ENCODE peak calls at places on chromosomes 1 and 21, in seven cellular contexts. W, O, A, D, E, V and K are unnamed samples. For H3K4me1, the result is how much of the 10 kb centered on the place peaks cover.

GRCh38 chr21:43304621-43305335 is 122.2 kb downstream of the SIK1 start:
- DNase-seq in V (no peak), E (peak), W (peak), O (no peak), D (no peak), A (no peak), K (no peak)

GRCh38 chr21:33924766-33925100 is 9.1 kb upstream of the ATP5PO start:
- DNase-seq in E (no peak), A (no peak), D (peak), V (no peak), O (no peak), W (no peak), K (no peak)

GRCh38 chr1:53577141-53578100 is 118.2 kb downstream of the DMRTB1 start:
- DNase-seq in E (peak), W (no peak), A (no peak), D (no peak), O (peak), V (no peak), K (no peak)

GRCh38 chr1:201542166-201543045 is 3.5 kb downstream of the NAV1 start:
- DNase-seq in D (no peak), V (no peak), E (no peak), W (no peak), O (no peak), A (no peak), K (no peak)

GRCh38 chr1:222373216-222373615 is 174.7 kb downstream of the HHIPL2 start:
- DNase-seq in O (no peak), D (no peak), A (no peak), W (no peak), E (no peak), V (no peak), K (no peak)

GRCh38 chr1:154608522-154609294 is 722 bp upstream of the ADAR start:
- DNase-seq in V (peak), A (peak), O (peak), W (peak), D (peak), E (no peak), K (peak)

GRCh38 chr1:169630006-169630405 is at the start of gene SELP:
- DNase-seq in D (no peak), A (no peak), O (no peak), V (no peak), W (no peak), E (no peak), K (no peak)

GRCh38 chr1:67818162-67818561 is 15.1 kb downstream of the GNG12 start:
- DNase-seq in E (no peak), D (no peak), V (no peak), W (no peak), O (no peak), A (no peak), K (no peak)

GRCh38 chr1:194570449-194570848 is 1384.0 kb upstream of the B3GALT2 start:
- DNase-seq in E (no peak), A (no peak), W (no peak), D (no peak), O (no peak), V (no peak), K (no peak)

GRCh38 chr1:25815208-25816111 is 4.3 kb upstream of the MTFR1L start:
- DNase-seq in W (no peak), E (peak), O (no peak), V (no peak), A (no peak), D (no peak), K (no peak)

GRCh38 chr1:184865831-184866230 is 108.5 kb downstream of the NIBAN1 start:
- DNase-seq in V (no peak), W (no peak), E (no peak), D (no peak), O (no peak), A (no peak), K (no peak)
- H3K4me1 ChIP-seq in V (under half), W (under half), E (under half), D (under half), O (under half), A (under half), K (under half)

DNA sequence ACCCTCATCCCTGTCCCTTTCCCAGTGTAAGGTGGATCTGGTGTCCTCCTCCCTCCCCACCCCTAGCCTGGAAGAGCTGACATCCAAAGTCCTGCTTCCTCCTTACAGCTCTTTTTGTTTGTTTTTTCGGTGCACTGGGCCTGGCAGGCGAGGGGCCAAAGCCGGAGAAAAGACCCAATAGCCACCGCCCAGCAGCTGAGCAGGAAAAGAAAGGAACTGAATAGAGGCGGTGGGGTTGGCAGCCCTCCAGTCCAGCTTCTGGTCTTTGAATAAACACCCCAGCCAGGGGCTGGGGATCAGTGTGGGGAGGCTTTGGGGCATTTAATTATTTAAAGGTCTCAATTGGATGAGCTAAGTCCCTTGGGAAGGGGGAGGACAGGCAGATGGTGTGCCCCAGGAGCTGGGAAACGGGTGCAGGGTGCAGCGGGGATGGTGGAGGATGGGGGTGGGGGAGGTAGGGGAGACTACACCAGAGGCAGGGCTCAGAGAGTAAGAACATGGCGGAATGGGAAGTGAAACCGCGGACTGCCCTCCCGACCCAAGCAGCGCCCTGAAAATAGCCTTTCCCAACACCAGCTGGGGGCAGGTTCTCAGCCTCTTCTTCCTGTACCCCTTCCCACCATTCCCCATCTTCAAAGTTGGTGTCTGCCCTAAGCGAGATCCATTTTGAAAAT is 20.2 kb downstream of the BTG2 start:
- DNase-seq in D (no peak), E (no peak), O (peak), V (peak), A (no peak), W (peak), K (peak)
- H3K4me1 ChIP-seq in D (under half), E (half or more), O (half or more), V (half or more), A (under half), W (half or more), K (half or more)

GRCh38 chr1:156484480-156485058 is 16.0 kb downstream of the MEF2D start:
- DNase-seq in O (no peak), E (no peak), A (no peak), V (no peak), W (no peak), D (no peak), K (no peak)
- H3K4me1 ChIP-seq in O (under half), E (under half), A (under half), V (under half), W (under half), D (under half), K (half or more)

GRCh38 chr1:232813757-232814156 is 8.5 kb downstream of the MAP10 start:
- DNase-seq in D (no peak), O (no peak), W (no peak), V (no peak), E (no peak), A (no peak), K (no peak)
- H3K4me1 ChIP-seq in D (under half), O (under half), W (under half), V (under half), E (under half), A (under half), K (under half)

GRCh38 chr1:234539666-234540403 is 60.9 kb upstream of the TARBP1 start:
- DNase-seq in V (no peak), D (no peak), A (no peak), O (no peak), W (no peak), E (no peak), K (no peak)
- H3K4me1 ChIP-seq in V (under half), D (under half), A (under half), O (under half), W (under half), E (under half), K (half or more)